ENCODE peak calls at places on chromosomes 13 and 19, in six cellular contexts. X is cardiac muscle cell, I is testis, P is lower lobe of right lung, V is heart left ventricle, W is Peyer's patch. A is an unnamed sample.

GRCh38 chr13:58043971-58044370 is 412.4 kb downstream of the PCDH17 start:
- DNase-seq in X (no peak), I (no peak), P (no peak), V (no peak), W (no peak), A (no peak)

GRCh38 chr19:40596608-40597328 is 4.4 kb upstream of the LTBP4 start:
- DNase-seq in X (peak; percentile 62), I (peak; percentile 69), P (peak; percentile 77), V (peak; percentile 85), W (peak; percentile 67), A (peak; percentile 54)

GRCh38 chr19:41837981-41838708 is 6.3 kb downstream of the LYPD4 start:
- DNase-seq in X (no peak), I (no peak), P (no peak), V (no peak), W (no peak), A (no peak)

GRCh38 chr13:62653371-62653770 is 1237.7 kb upstream of the PCDH20 start:
- DNase-seq in X (no peak), I (no peak), P (no peak), V (no peak), W (no peak), A (no peak)

GRCh38 chr19:5001547-5002131 is 32.7 kb downstream of the KDM4B start:
- DNase-seq in X (peak; percentile 72), I (no peak), P (no peak), V (no peak), W (no peak), A (peak; percentile 63)

GRCh38 chr19:19083413-19084178 is 19.8 kb downstream of the SLC25A42 start:
- DNase-seq in X (no peak), I (no peak), P (peak; percentile 78), V (no peak), W (no peak), A (no peak)

GRCh38 chr19:51873097-51873496 is 14.7 kb downstream of the ZNF577 start:
- DNase-seq in X (no peak), I (no peak), P (no peak), V (no peak), W (no peak), A (no peak)

GRCh38 chr13:107211073-107211472 is 643.1 kb upstream of the ARGLU1 start:
- DNase-seq in X (peak; percentile 94), I (peak; percentile 88), P (peak; percentile 62), V (no peak), W (peak; percentile 87), A (peak; percentile 87)

GRCh38 chr13:99658266-99658991 is 157.2 kb downstream of the TM9SF2 start:
- DNase-seq in X (peak; percentile 69), I (peak; percentile 58), P (peak; percentile 65), V (peak; percentile 77), W (peak; percentile 74), A (peak; percentile 84)

GRCh38 chr13:113485545-113485944 is 5.0 kb downstream of the DCUN1D2 start:
- DNase-seq in X (no peak), I (no peak), P (no peak), V (peak; percentile 49), W (no peak), A (no peak)

GRCh38 chr19:40976134-40976533 is 14.9 kb upstream of the CYP2B6 start:
- DNase-seq in X (no peak), I (no peak), P (no peak), V (no peak), W (no peak), A (no peak)

GRCh38 chr19:46030861-46031550 is 8.2 kb upstream of the PGLYRP1 start:
- DNase-seq in X (no peak), I (no peak), P (no peak), V (no peak), W (peak; percentile 11), A (no peak)

GRCh38 chr19:38816131-38816750 is 3.5 kb upstream of the LGALS4 start:
- DNase-seq in X (no peak), I (no peak), P (no peak), V (no peak), W (no peak), A (no peak)

GRCh38 chr19:10654610-10655456 is 687 bp downstream of the ILF3 start:
- DNase-seq in X (peak; percentile 47), I (peak; percentile 62), P (peak; percentile 67), V (peak; percentile 77), W (peak; percentile 62), A (peak; percentile 13)

GRCh38 chr13:39787086-39787487 is 131.6 kb downstream of the COG6 start:
- DNase-seq in X (peak; percentile 63), I (peak; percentile 44), P (no peak), V (no peak), W (no peak), A (peak; percentile 71)

GRCh38 chr19:31535691-31536460 is 186.6 kb upstream of the TSHZ3 start:
- DNase-seq in X (no peak), I (no peak), P (no peak), V (no peak), W (no peak), A (no peak)

GRCh38 chr13:41668130-41668757 is 210.9 kb downstream of the RGCC start:
- DNase-seq in X (peak; percentile 97), I (peak; percentile 64), P (no peak), V (no peak), W (peak; percentile 59), A (peak; percentile 90)

GRCh38 chr13:50800091-50800739 is 43.3 kb downstream of the DLEU7 start:
- DNase-seq in X (no peak), I (no peak), P (no peak), V (no peak), W (no peak), A (no peak)

GRCh38 chr19:9178901-9179300 is at the start of gene OR7D2:
- DNase-seq in X (no peak), I (no peak), P (no peak), V (no peak), W (no peak), A (no peak)

GRCh38 chr19:34844254-34844653 is 71.2 kb upstream of the ZNF599 start:
- DNase-seq in X (no peak), I (no peak), P (no peak), V (no peak), W (no peak), A (no peak)

GRCh38 chr13:28574617-28575142 is 79.8 kb upstream of the FLT1 start:
- DNase-seq in X (peak; percentile 92), I (no peak), P (no peak), V (no peak), W (peak; percentile 79), A (peak; percentile 96)

GRCh38 chr13:101211261-101211660 is 205.0 kb downstream of the NALCN start:
- DNase-seq in X (peak; percentile 5), I (no peak), P (no peak), V (no peak), W (no peak), A (peak; percentile 71)

GRCh38 chr19:40519352-40520322 is 52.8 kb downstream of the SPTBN4 start:
- DNase-seq in X (peak; percentile 57), I (no peak), P (no peak), V (no peak), W (no peak), A (peak; percentile 54)

GRCh38 chr13:20489185-20489820 is 36.4 kb downstream of the CRYL1 start:
- DNase-seq in X (no peak), I (peak; percentile 73), P (no peak), V (no peak), W (peak; percentile 63), A (no peak)

GRCh38 chr13:87295636-87296035 is 375.5 kb upstream of the SLITRK5 start:
- DNase-seq in X (no peak), I (no peak), P (no peak), V (no peak), W (no peak), A (peak; percentile 46)

GRCh38 chr13:85261757-85262346 is 537.4 kb downstream of the SLITRK6 start:
- DNase-seq in X (peak; percentile 25), I (no peak), P (no peak), V (no peak), W (no peak), A (no peak)

GRCh38 chr13:59452189-59452588 is 711.5 kb downstream of the DIAPH3 start:
- DNase-seq in X (no peak), I (no peak), P (no peak), V (no peak), W (no peak), A (no peak)

GRCh38 chr19:16078759-16079707 is 2.7 kb downstream of the TPM4 start:
- DNase-seq in X (peak; percentile 98), I (peak; percentile 84), P (peak; percentile 66), V (no peak), W (peak; percentile 92), A (peak; percentile 99)

GRCh38 chr13:47611664-47612288 is 389.3 kb downstream of the SUCLA2 start:
- DNase-seq in X (no peak), I (no peak), P (no peak), V (no peak), W (no peak), A (no peak)

GRCh38 chr19:55377356-55378131 is 918 bp downstream of the TMEM190 start:
- DNase-seq in X (no peak), I (no peak), P (no peak), V (no peak), W (no peak), A (no peak)
- H3K4me1 ChIP-seq in X (no peaks in the 10 kb centered on the region), I (no peaks in the 10 kb centered on the region), P (peaks cover 7% of the 10 kb centered on the region), V (peaks cover 3% of the 10 kb centered on the region), W (no peaks in the 10 kb centered on the region), A (peaks cover 5% of the 10 kb centered on the region)

GRCh38 chr13:36787181-36787580 is 31.8 kb upstream of the RFXAP start:
- DNase-seq in X (no peak), I (no peak), P (no peak), V (no peak), W (no peak), A (no peak)
- H3K4me1 ChIP-seq in X (no peaks in the 10 kb centered on the region), I (no peaks in the 10 kb centered on the region), P (no peaks in the 10 kb centered on the region), V (no peaks in the 10 kb centered on the region), W (no peaks in the 10 kb centered on the region), A (no peaks in the 10 kb centered on the region)

GRCh38 chr19:1276620-1277007 is 1.3 kb downstream of the FAM174C start:
- DNase-seq in X (no peak), I (no peak), P (no peak), V (no peak), W (no peak), A (no peak)

GRCh38 chr19:1274852-1275259 is 474 bp upstream of the FAM174C start:
- DNase-seq in X (no peak), I (no peak), P (peak; percentile 58), V (no peak), W (no peak), A (no peak)

GRCh38 chr19:1275260-1275975 is at the start of gene FAM174C:
- DNase-seq in X (peak; percentile 98), I (peak; percentile 97), P (peak; percentile 97), V (peak; percentile 97), W (peak; percentile 98), A (peak; percentile 97)

GRCh38 chr19:1277061-1277460 is 1.7 kb downstream of the FAM174C start:
- DNase-seq in X (no peak), I (no peak), P (no peak), V (no peak), W (no peak), A (no peak)

GRCh38 chr19:1275976-1276619 is 768 bp downstream of the FAM174C start:
- DNase-seq in X (no peak), I (no peak), P (no peak), V (no peak), W (no peak), A (no peak)
- H3K4me1 ChIP-seq in X (peaks cover 9% of the 10 kb centered on the region), I (peaks cover 45% of the 10 kb centered on the region), P (peaks cover 62% of the 10 kb centered on the region), V (peaks cover 49% of the 10 kb centered on the region), W (no peaks in the 10 kb centered on the region), A (peaks cover 28% of the 10 kb centered on the region)

DNA sequence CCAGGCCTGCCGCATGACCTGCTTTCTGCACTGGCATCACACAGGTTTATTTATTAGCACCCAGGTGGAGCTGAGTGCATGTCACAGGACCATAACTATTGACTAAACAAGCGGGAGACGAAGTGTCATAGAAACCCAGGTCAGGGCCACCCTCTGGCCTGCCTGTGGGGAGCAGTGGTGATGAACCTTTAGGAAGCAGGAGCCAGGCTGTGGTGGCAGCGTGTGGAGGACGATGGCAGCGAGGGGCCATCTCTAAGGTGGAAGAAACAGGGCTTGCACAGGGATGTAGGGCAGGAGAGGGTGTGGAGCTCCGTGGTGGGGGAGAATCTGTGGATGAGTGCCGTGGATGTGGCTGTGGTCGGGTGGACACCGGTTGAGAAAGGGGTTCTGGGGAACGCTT is 275.3 kb downstream of the TEX29 start:
- DNase-seq in X (no peak), I (no peak), P (no peak), V (no peak), W (no peak), A (no peak)
- H3K4me1 ChIP-seq in X (no peaks in the 10 kb centered on the region), I (no peaks in the 10 kb centered on the region), P (no peaks in the 10 kb centered on the region), V (no peaks in the 10 kb centered on the region), W (no peaks in the 10 kb centered on the region), A (no peaks in the 10 kb centered on the region)

A was measured in fibroblast of lung.